ENCODE peak calls at places on chromosomes 13 and 19, in nine cellular contexts. X is GM20000, H is psoas muscle, B is pancreas, E is AG09319, R is cardiac muscle cell, M is Peyer's patch, P is astrocyte of the spinal cord, F is MCF 10A. L is an unnamed sample.

GRCh38 chr19:49151339-49152217 is 3.6 kb downstream of the HRC start:
- DNase-seq in X (no peak), H (peak; percentile 93), B (peak; percentile 98), E (no peak), R (peak; percentile 53), M (peak; percentile 22), P (no peak), F (peak; percentile 90), L (no peak)

GRCh38 chr13:77184455-77184854 is 142.4 kb downstream of the MYCBP2 start:
- DNase-seq in X (peak; percentile 56), H (no peak), B (no peak), E (no peak), R (no peak), M (peak; percentile 26), P (no peak), F (no peak), L (no peak)

GRCh38 chr13:30629527-30629926 is 11.8 kb downstream of the USPL1 start:
- DNase-seq in X (no peak), H (no peak), B (no peak), E (no peak), R (no peak), M (no peak), P (no peak), F (no peak), L (no peak)

GRCh38 chr19:33227242-33227650 is 1.6 kb upstream of the SLC7A10 start:
- DNase-seq in X (no peak), H (peak; percentile 34), B (no peak), E (no peak), R (peak; percentile 96), M (no peak), P (no peak), F (no peak), L (no peak)

GRCh38 chr13:79190932-79191331 is 215.1 kb downstream of the RBM26 start:
- DNase-seq in X (no peak), H (no peak), B (no peak), E (no peak), R (no peak), M (no peak), P (no peak), F (no peak), L (no peak)

GRCh38 chr13:38763446-38764381 is 76.8 kb downstream of the FREM2 start:
- DNase-seq in X (no peak), H (no peak), B (peak; percentile 40), E (peak; percentile 4), R (peak; percentile 66), M (no peak), P (peak; percentile 43), F (peak; percentile 58), L (peak; percentile 24)

GRCh38 chr19:50702870-50703829 is 16.5 kb downstream of the SHANK1 start:
- DNase-seq in X (no peak), H (peak; percentile 35), B (no peak), E (no peak), R (peak; percentile 18), M (no peak), P (no peak), F (no peak), L (no peak)

GRCh38 chr19:49691243-49692101 is 556 bp downstream of the CPT1C start:
- DNase-seq in X (no peak), H (peak; percentile 68), B (no peak), E (no peak), R (peak; percentile 86), M (peak; percentile 43), P (peak; percentile 73), F (no peak), L (peak; percentile 36)

GRCh38 chr19:18650048-18650435 is 13.2 kb downstream of the KLHL26 start:
- DNase-seq in X (no peak), H (peak; percentile 85), B (no peak), E (no peak), R (peak; percentile 68), M (no peak), P (peak; percentile 76), F (no peak), L (peak; percentile 23)

GRCh38 chr19:34936184-34936583 is 9.5 kb downstream of the ZNF30 start:
- DNase-seq in X (no peak), H (no peak), B (no peak), E (no peak), R (no peak), M (no peak), P (no peak), F (no peak), L (no peak)

GRCh38 chr13:42968906-42969305 is 23.1 kb downstream of the EPSTI1 start:
- DNase-seq in X (no peak), H (no peak), B (no peak), E (no peak), R (no peak), M (no peak), P (no peak), F (no peak), L (no peak)

GRCh38 chr19:6837525-6837924 is 49.9 kb upstream of the ADGRE1 start:
- DNase-seq in X (no peak), H (no peak), B (no peak), E (no peak), R (no peak), M (no peak), P (no peak), F (no peak), L (no peak)

GRCh38 chr19:3065675-3066357 is 3.5 kb upstream of the TLE5 start:
- DNase-seq in X (peak; percentile 88), H (no peak), B (peak; percentile 57), E (no peak), R (no peak), M (peak; percentile 80), P (no peak), F (no peak), L (no peak)

GRCh38 chr19:41541990-41542584 is 33.9 kb upstream of the CEACAM21 start:
- DNase-seq in X (no peak), H (no peak), B (peak; percentile 27), E (no peak), R (peak; percentile 58), M (peak; percentile 81), P (peak; percentile 6), F (peak; percentile 71), L (no peak)

GRCh38 chr13:97914537-97914936 is 38.9 kb upstream of the IPO5 start:
- DNase-seq in X (no peak), H (no peak), B (no peak), E (no peak), R (no peak), M (no peak), P (peak; percentile 41), F (no peak), L (no peak)

GRCh38 chr13:112777637-112778406 is 88.0 kb downstream of the ATP11A start:
- DNase-seq in X (no peak), H (no peak), B (no peak), E (no peak), R (no peak), M (no peak), P (no peak), F (no peak), L (no peak)

DNA sequence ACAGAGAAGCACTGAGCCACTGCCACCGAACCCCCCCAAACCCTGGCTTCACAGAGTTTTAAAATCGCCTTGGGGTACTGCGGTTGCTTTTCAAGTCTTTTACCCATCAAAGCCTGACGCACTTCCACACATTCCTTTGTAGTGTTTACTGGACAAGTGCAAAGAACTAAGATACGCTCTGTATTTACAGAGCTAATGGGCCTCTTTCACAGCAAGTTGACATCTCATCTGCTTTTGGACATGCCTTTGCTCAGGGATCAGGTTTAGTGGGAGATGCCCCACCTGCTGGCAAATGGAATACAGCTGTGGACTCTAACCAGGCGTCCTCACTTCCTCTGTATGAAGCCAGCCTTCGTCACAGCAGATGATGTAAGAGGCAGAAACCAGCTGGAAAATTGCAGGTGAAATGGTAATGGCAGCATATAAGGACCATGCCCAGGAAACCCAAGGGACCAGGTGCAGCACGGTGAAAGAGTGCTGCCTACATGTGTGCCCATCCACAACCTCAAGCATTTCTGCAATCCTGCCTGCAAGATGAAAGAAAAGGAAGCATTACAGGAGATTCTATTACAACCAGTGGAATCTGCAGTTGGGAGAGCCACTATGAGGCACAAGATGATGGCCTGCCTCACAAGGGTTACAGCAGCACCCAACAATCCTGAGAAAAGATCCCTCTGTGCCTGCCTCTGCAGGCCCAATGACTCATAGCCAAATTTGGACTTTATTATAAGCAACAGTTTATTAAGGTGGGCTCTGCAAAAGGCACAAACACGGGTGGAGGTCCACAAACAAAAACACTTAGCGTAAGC is 34.7 kb downstream of the BRD4 start:
- DNase-seq in X (no peak), H (no peak), B (peak; percentile 71), E (peak; percentile 54), R (peak; percentile 57), M (no peak), P (peak; percentile 87), F (peak; percentile 67), L (no peak)
- TF ChIP-seq CTCF in X (no peak), H (no peak), B (no peak), E (peak; percentile 7), R (peak; percentile 18), M (peak; percentile 30), P (peak; percentile 31), F (peak; percentile 11), L (peak; percentile 23)

GRCh38 chr19:36030264-36031148 is 2.2 kb downstream of the CLIP3 start:
- DNase-seq in X (no peak), H (peak; percentile 1), B (no peak), E (no peak), R (peak; percentile 57), M (no peak), P (no peak), F (peak; percentile 58), L (no peak)
- TF ChIP-seq CTCF in X (no peak), H (no peak), B (no peak), E (peak; percentile 22), R (peak; percentile 29), M (no peak), P (peak; percentile 14), F (no peak), L (peak; percentile 9)

DNA sequence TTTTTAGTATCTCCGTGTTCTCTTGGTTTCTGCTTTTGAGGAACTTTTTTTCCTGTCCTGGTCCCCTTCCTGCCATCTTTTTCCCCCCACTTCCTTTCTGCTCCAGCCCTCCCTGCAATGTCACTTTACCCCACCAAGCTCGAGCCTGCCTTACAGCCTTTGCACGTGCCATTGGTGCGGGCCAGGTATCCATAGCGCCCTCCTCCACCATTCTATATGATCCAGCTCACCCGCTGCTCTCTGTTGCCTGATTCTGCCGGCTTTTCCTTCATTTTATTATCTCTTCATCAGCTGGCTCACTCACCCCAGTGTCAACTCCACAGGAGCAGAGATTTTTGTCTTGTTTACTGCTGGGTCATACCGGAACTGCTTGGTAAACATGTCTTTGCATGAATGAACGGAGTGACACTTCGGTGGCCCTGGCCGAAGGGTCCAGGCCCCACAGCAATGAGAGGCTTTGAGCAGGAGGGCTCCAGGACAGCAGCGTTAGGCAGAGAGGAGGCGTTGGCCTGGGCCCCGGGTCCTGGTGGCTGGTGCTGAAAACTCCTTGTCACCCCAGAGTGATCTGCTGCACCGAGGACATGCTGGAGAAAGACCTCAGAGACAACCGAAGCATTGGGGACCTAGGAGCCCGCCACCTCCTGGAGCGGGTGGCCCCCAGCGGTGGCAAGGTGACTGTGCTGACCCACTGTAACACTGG is 1.2 kb downstream of the MRI1 start:
- DNase-seq in X (peak; percentile 35), H (no peak), B (no peak), E (no peak), R (no peak), M (no peak), P (no peak), F (no peak), L (no peak)
- TF ChIP-seq CTCF in X (no peak), H (no peak), B (no peak), E (no peak), R (no peak), M (no peak), P (no peak), F (no peak), L (no peak)

DNA sequence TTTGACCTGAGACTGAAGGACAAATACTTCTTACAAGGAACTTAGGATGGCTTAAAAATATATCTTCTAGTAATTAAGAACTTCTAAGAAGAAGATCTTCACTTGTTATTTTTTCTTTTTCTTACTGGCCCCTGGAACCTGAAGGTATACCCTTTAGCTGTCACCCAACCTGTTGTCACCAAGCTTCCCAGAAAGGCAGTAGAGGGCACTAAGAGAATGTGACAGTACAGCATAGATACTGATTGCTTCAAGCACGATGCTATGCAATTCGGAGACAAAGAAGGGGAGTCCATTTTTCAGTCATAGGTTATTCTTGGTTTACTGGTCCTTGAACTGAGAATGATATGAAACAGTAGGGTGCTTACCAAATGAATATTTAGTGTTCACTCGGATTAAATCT is 208.3 kb upstream of the PCDH9 start:
- DNase-seq in X (no peak), H (no peak), B (no peak), E (no peak), R (no peak), M (no peak), P (no peak), F (peak; percentile 30), L (no peak)
- TF ChIP-seq CTCF in X (no peak), H (no peak), B (no peak), E (no peak), R (no peak), M (no peak), P (no peak), F (peak; percentile 10), L (no peak)